ENCODE peak calls at places on chromosomes 7 and 10, in six cellular contexts. One of them, this sample, is unnamed.

GRCh38 chr10:133180192-133180914 is 20.3 kb downstream of the KNDC1 start:
- DNase-seq in non-pigmented ciliary epithelial cell: no peak
- DNase-seq in GDM1: no peak
- DNase-seq in HFFc6: no peak
- DNase-seq in activated CD8-positive, alpha-beta memory T cell treated with anti-CD3 and anti-CD28 coated beads, Interleukin-2, amount 50 U/mL, for 4 hours: no peak
- DNase-seq in germinal center: no peak
- DNase-seq in this sample: no peak

GRCh38 chr10:77737608-77738007 is 100.0 kb upstream of the KCNMA1 start:
- DNase-seq in non-pigmented ciliary epithelial cell: peak; percentile 94
- DNase-seq in GDM1: no peak
- DNase-seq in HFFc6: peak; percentile 86
- DNase-seq in activated CD8-positive, alpha-beta memory T cell treated with anti-CD3 and anti-CD28 coated beads, Interleukin-2, amount 50 U/mL, for 4 hours: no peak
- DNase-seq in germinal center: no peak
- DNase-seq in this sample: peak; percentile 100

GRCh38 chr7:30743371-30744074 is 8.4 kb upstream of the INMT start:
- DNase-seq in non-pigmented ciliary epithelial cell: no peak
- DNase-seq in GDM1: no peak
- DNase-seq in HFFc6: peak; percentile 20
- DNase-seq in activated CD8-positive, alpha-beta memory T cell treated with anti-CD3 and anti-CD28 coated beads, Interleukin-2, amount 50 U/mL, for 4 hours: no peak
- DNase-seq in germinal center: no peak
- DNase-seq in this sample: peak; percentile 41

GRCh38 chr10:11178606-11179221 is 161.0 kb downstream of the CELF2 start:
- DNase-seq in non-pigmented ciliary epithelial cell: peak; percentile 46
- DNase-seq in GDM1: peak; percentile 94
- DNase-seq in HFFc6: peak; percentile 65
- DNase-seq in activated CD8-positive, alpha-beta memory T cell treated with anti-CD3 and anti-CD28 coated beads, Interleukin-2, amount 50 U/mL, for 4 hours: peak; percentile 80
- DNase-seq in germinal center: peak; percentile 68
- DNase-seq in this sample: peak; percentile 16

GRCh38 chr10:62115321-62115720 is 153.3 kb downstream of the RTKN2 start:
- DNase-seq in non-pigmented ciliary epithelial cell: no peak
- DNase-seq in GDM1: no peak
- DNase-seq in HFFc6: no peak
- DNase-seq in activated CD8-positive, alpha-beta memory T cell treated with anti-CD3 and anti-CD28 coated beads, Interleukin-2, amount 50 U/mL, for 4 hours: no peak
- DNase-seq in germinal center: no peak
- DNase-seq in this sample: no peak

GRCh38 chr7:85851571-85852193 is 664.8 kb upstream of the SEMA3D start:
- DNase-seq in non-pigmented ciliary epithelial cell: peak; percentile 36
- DNase-seq in GDM1: no peak
- DNase-seq in HFFc6: peak; percentile 32
- DNase-seq in activated CD8-positive, alpha-beta memory T cell treated with anti-CD3 and anti-CD28 coated beads, Interleukin-2, amount 50 U/mL, for 4 hours: no peak
- DNase-seq in germinal center: no peak
- DNase-seq in this sample: peak; percentile 49

GRCh38 chr7:46752881-46753366 is 829.0 kb downstream of the TNS3 start:
- DNase-seq in non-pigmented ciliary epithelial cell: peak; percentile 38
- DNase-seq in GDM1: no peak
- DNase-seq in HFFc6: peak; percentile 90
- DNase-seq in activated CD8-positive, alpha-beta memory T cell treated with anti-CD3 and anti-CD28 coated beads, Interleukin-2, amount 50 U/mL, for 4 hours: no peak
- DNase-seq in germinal center: no peak
- DNase-seq in this sample: peak; percentile 70

GRCh38 chr10:3728563-3728962 is 56.4 kb downstream of the KLF6 start:
- DNase-seq in non-pigmented ciliary epithelial cell: no peak
- DNase-seq in GDM1: no peak
- DNase-seq in HFFc6: no peak
- DNase-seq in activated CD8-positive, alpha-beta memory T cell treated with anti-CD3 and anti-CD28 coated beads, Interleukin-2, amount 50 U/mL, for 4 hours: no peak
- DNase-seq in germinal center: no peak
- DNase-seq in this sample: no peak

GRCh38 chr7:151115121-151115835 is 29.0 kb downstream of the AGAP3 start:
- DNase-seq in non-pigmented ciliary epithelial cell: no peak
- DNase-seq in GDM1: no peak
- DNase-seq in HFFc6: no peak
- DNase-seq in activated CD8-positive, alpha-beta memory T cell treated with anti-CD3 and anti-CD28 coated beads, Interleukin-2, amount 50 U/mL, for 4 hours: peak; percentile 37
- DNase-seq in germinal center: peak; percentile 45
- DNase-seq in this sample: peak; percentile 55

GRCh38 chr10:15169555-15170407 is 1.3 kb upstream of the NMT2 start:
- DNase-seq in non-pigmented ciliary epithelial cell: no peak
- DNase-seq in GDM1: no peak
- DNase-seq in HFFc6: no peak
- DNase-seq in activated CD8-positive, alpha-beta memory T cell treated with anti-CD3 and anti-CD28 coated beads, Interleukin-2, amount 50 U/mL, for 4 hours: peak; percentile 26
- DNase-seq in germinal center: no peak
- DNase-seq in this sample: no peak

GRCh38 chr10:43225004-43225786 is 41.7 kb downstream of the RASGEF1A start:
- DNase-seq in non-pigmented ciliary epithelial cell: no peak
- DNase-seq in GDM1: no peak
- DNase-seq in HFFc6: no peak
- DNase-seq in activated CD8-positive, alpha-beta memory T cell treated with anti-CD3 and anti-CD28 coated beads, Interleukin-2, amount 50 U/mL, for 4 hours: no peak
- DNase-seq in germinal center: no peak
- DNase-seq in this sample: no peak

GRCh38 chr7:130196476-130196875 is 8.7 kb downstream of the TMEM209 start:
- DNase-seq in non-pigmented ciliary epithelial cell: no peak
- DNase-seq in GDM1: no peak
- DNase-seq in HFFc6: no peak
- DNase-seq in activated CD8-positive, alpha-beta memory T cell treated with anti-CD3 and anti-CD28 coated beads, Interleukin-2, amount 50 U/mL, for 4 hours: no peak
- DNase-seq in germinal center: no peak
- DNase-seq in this sample: no peak

GRCh38 chr7:75945297-75946168 is 30.6 kb downstream of the POR start:
- DNase-seq in non-pigmented ciliary epithelial cell: no peak
- DNase-seq in GDM1: no peak
- DNase-seq in HFFc6: peak; percentile 46
- DNase-seq in activated CD8-positive, alpha-beta memory T cell treated with anti-CD3 and anti-CD28 coated beads, Interleukin-2, amount 50 U/mL, for 4 hours: no peak
- DNase-seq in germinal center: no peak
- DNase-seq in this sample: peak; percentile 72

GRCh38 chr7:36006656-36007229 is 146.3 kb upstream of the EEPD1 start:
- DNase-seq in non-pigmented ciliary epithelial cell: no peak
- DNase-seq in GDM1: no peak
- DNase-seq in HFFc6: no peak
- DNase-seq in activated CD8-positive, alpha-beta memory T cell treated with anti-CD3 and anti-CD28 coated beads, Interleukin-2, amount 50 U/mL, for 4 hours: no peak
- DNase-seq in germinal center: no peak
- DNase-seq in this sample: no peak

GRCh38 chr7:30143748-30144251 is 9.0 kb downstream of the MTURN start:
- DNase-seq in non-pigmented ciliary epithelial cell: no peak
- DNase-seq in GDM1: no peak
- DNase-seq in HFFc6: peak; percentile 28
- DNase-seq in activated CD8-positive, alpha-beta memory T cell treated with anti-CD3 and anti-CD28 coated beads, Interleukin-2, amount 50 U/mL, for 4 hours: no peak
- DNase-seq in germinal center: no peak
- DNase-seq in this sample: peak; percentile 30

GRCh38 chr7:26958834-26959233 is 94.4 kb upstream of the SKAP2 start:
- DNase-seq in non-pigmented ciliary epithelial cell: peak; percentile 1
- DNase-seq in GDM1: no peak
- DNase-seq in HFFc6: peak; percentile 78
- DNase-seq in activated CD8-positive, alpha-beta memory T cell treated with anti-CD3 and anti-CD28 coated beads, Interleukin-2, amount 50 U/mL, for 4 hours: no peak
- DNase-seq in germinal center: no peak
- DNase-seq in this sample: peak; percentile 95

GRCh38 chr7:129074361-129074871 is 19.5 kb upstream of the TNPO3 start:
- DNase-seq in non-pigmented ciliary epithelial cell: no peak
- DNase-seq in GDM1: no peak
- DNase-seq in HFFc6: no peak
- DNase-seq in activated CD8-positive, alpha-beta memory T cell treated with anti-CD3 and anti-CD28 coated beads, Interleukin-2, amount 50 U/mL, for 4 hours: no peak
- DNase-seq in germinal center: no peak
- DNase-seq in this sample: no peak

GRCh38 chr10:48495282-48496045 is 109.4 kb downstream of the ARHGAP22 start:
- DNase-seq in non-pigmented ciliary epithelial cell: no peak
- DNase-seq in GDM1: no peak
- DNase-seq in HFFc6: no peak
- DNase-seq in activated CD8-positive, alpha-beta memory T cell treated with anti-CD3 and anti-CD28 coated beads, Interleukin-2, amount 50 U/mL, for 4 hours: no peak
- DNase-seq in germinal center: no peak
- DNase-seq in this sample: no peak

GRCh38 chr7:91837397-91838070 is 43.0 kb downstream of the MTERF1 start:
- DNase-seq in non-pigmented ciliary epithelial cell: no peak
- DNase-seq in GDM1: no peak
- DNase-seq in HFFc6: no peak
- DNase-seq in activated CD8-positive, alpha-beta memory T cell treated with anti-CD3 and anti-CD28 coated beads, Interleukin-2, amount 50 U/mL, for 4 hours: no peak
- DNase-seq in germinal center: no peak
- DNase-seq in this sample: no peak